ENCODE peak calls at places on chromosomes 7 and 10, in five cellular contexts. S is ovary, B is GM12878, W is suprapubic skin, F is sigmoid colon. O is an unnamed sample.

GRCh38 chr7:94584113-94584512 is 71.8 kb downstream of the SGCE start:
- DNase-seq in W (no peak), B (no peak), F (no peak), S (no peak), O (peak)

GRCh38 chr7:4931932-4932331 is 27.1 kb downstream of the MMD2 start:
- DNase-seq in F (peak), B (no peak), W (no peak), S (no peak), O (no peak)

GRCh38 chr7:147513451-147513850 is 1077.1 kb upstream of the C7orf33 start:
- DNase-seq in S (no peak), F (no peak), B (no peak), W (no peak), O (no peak)

GRCh38 chr7:31100445-31100844 is 48.3 kb downstream of the ADCYAP1R1 start:
- DNase-seq in F (no peak), W (no peak), B (no peak), S (no peak), O (no peak)

GRCh38 chr7:75835688-75836285 is 22.2 kb upstream of the CCL24 start:
- DNase-seq in F (no peak), B (no peak), W (no peak), S (no peak), O (peak)

GRCh38 chr7:98621573-98622482 is 4.7 kb downstream of the NPTX2 start:
- DNase-seq in B (no peak), S (no peak), F (no peak), W (no peak), O (no peak)

GRCh38 chr7:117564080-117564479 is 84.3 kb downstream of the CFTR start:
- DNase-seq in B (no peak), S (no peak), F (no peak), W (no peak), O (no peak)

GRCh38 chr10:96576277-96576980 is 10.4 kb downstream of the TM9SF3 start:
- DNase-seq in W (no peak), F (no peak), S (no peak), B (no peak), O (no peak)

GRCh38 chr7:4911111-4911828 is 27.8 kb upstream of the RADIL start:
- DNase-seq in W (no peak), B (no peak), S (no peak), F (no peak), O (no peak)

GRCh38 chr10:91551856-91552255 is 81.0 kb downstream of the PPP1R3C start:
- DNase-seq in F (no peak), W (no peak), S (peak), B (no peak), O (no peak)

GRCh38 chr10:62394556-62395018 is 20.4 kb downstream of the ZNF365 start:
- DNase-seq in B (no peak), F (no peak), S (no peak), W (no peak), O (no peak)

GRCh38 chr7:43283706-43284105 is 171.3 kb downstream of the HECW1 start:
- DNase-seq in S (no peak), F (no peak), W (no peak), B (no peak), O (no peak)

GRCh38 chr10:67603701-67604100 is 92.3 kb downstream of the CTNNA3 start:
- DNase-seq in W (no peak), F (no peak), S (no peak), B (no peak), O (no peak)

GRCh38 chr10:67603086-67603485 is 92.9 kb downstream of the CTNNA3 start:
- DNase-seq in S (no peak), W (no peak), F (no peak), B (no peak), O (no peak)

GRCh38 chr10:67606572-67606971 is 89.4 kb downstream of the CTNNA3 start:
- DNase-seq in S (no peak), F (no peak), B (no peak), W (no peak), O (no peak)

GRCh38 chr10:67599597-67599996 is 96.4 kb downstream of the CTNNA3 start:
- DNase-seq in W (no peak), F (no peak), S (no peak), B (no peak), O (no peak)

GRCh38 chr10:67602268-67602950 is 93.6 kb downstream of the CTNNA3 start:
- DNase-seq in F (no peak), W (no peak), S (no peak), B (no peak), O (no peak)
- TF ChIP-seq EP300 in F (no peak), W (no peak), S (no peak), B (no peak), O (no peak)

GRCh38 chr7:143321734-143322133 is 5.8 kb downstream of the CLCN1 start:
- DNase-seq in W (no peak), S (no peak), F (no peak), B (no peak), O (peak)
- TF ChIP-seq CTCF in W (no peak), S (no peak), F (no peak), B (peak), O (no peak)

GRCh38 chr10:72098301-72099053 is 10.1 kb upstream of the SPOCK2 start:
- DNase-seq in B (no peak), F (no peak), S (no peak), W (no peak), O (no peak)
- TF ChIP-seq EP300 in B (no peak), F (no peak), S (no peak), W (no peak), O (no peak)

DNA sequence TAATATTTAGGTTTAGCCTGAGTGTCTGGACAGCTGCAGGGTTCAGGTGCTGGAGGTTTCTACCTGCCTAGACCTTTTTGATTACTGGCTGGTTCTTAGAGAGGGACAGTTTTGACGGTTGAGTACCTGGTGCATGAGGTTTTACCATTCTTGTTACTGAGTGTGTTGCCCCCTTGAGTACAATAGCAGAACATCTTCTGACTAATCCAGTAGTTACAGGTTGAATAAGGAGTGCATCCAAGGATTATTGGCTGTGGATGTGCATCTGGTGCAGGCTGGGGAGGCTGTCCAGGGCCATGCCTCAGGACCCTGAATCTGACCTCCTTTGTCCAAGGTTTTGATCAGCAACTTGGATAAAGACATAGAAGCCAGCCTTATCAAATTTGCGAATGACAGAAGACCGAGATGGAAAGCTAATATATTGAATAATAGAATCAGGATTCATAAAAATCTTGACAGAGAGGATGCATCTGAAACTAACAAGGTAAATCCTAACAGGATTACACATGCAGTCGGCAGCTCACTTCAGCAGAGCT is 23.1 kb downstream of the PLPP4 start:
- DNase-seq in F (no peak), S (no peak), B (no peak), W (no peak), O (no peak)
- TF ChIP-seq CTCF in F (no peak), S (no peak), B (no peak), W (no peak), O (no peak)

DNA sequence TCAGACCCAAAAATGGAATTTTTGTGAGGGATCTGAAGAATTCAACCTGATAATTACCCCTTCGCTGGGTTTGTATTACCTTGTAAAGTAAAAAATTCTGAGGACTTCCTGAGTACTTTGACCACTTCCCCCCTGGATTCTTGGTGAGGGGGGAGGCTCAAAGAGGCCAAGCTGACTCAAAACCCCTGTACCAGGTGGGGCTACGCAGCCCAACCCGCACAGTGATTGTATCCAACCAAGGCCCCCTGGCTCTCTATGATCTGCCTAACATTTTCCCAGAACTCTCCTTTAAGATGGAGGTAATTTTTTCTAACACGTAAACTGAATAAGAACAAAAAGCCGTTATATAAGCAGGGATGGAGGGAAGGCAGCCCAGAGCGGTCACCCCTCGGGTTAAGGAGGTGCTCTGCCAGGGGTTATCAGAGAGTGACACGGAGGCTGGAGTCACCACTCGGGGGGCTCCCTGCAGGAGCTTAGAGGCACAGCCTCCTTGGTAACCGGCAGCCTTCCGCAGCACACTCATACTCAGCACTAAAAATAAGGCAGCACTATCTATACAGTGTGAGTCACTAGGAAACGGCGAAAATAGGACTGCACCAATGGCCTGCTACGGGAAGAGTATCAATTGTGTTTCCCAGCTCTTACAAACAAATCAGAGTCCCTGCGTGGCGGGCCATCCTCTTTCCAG is 255.4 kb downstream of the ELMO1 start:
- DNase-seq in S (no peak), F (no peak), B (no peak), W (no peak), O (no peak)
- TF ChIP-seq EP300 in S (no peak), F (no peak), B (no peak), W (no peak), O (no peak)

GRCh38 chr10:11148131-11148530 is 130.5 kb downstream of the CELF2 start:
- DNase-seq in S (no peak), W (no peak), F (no peak), B (no peak), O (no peak)

GRCh38 chr10:11149499-11149898 is 131.8 kb downstream of the CELF2 start:
- DNase-seq in W (no peak), S (peak), F (no peak), B (no peak), O (peak)

GRCh38 chr10:11148638-11149037 is 131.0 kb downstream of the CELF2 start:
- DNase-seq in B (no peak), W (no peak), S (no peak), F (no peak), O (no peak)

GRCh38 chr10:11146402-11147171 is 128.9 kb downstream of the CELF2 start:
- DNase-seq in W (no peak), B (no peak), F (no peak), S (no peak), O (no peak)

GRCh38 chr10:11147723-11148122 is 130.1 kb downstream of the CELF2 start:
- DNase-seq in W (no peak), F (no peak), S (no peak), B (no peak), O (no peak)
- TF ChIP-seq CTCF in W (no peak), F (no peak), S (no peak), B (no peak), O (peak)

GRCh38 chr7:152463714-152464311 is 28.0 kb upstream of the KMT2C start:
- DNase-seq in B (peak), F (peak), W (peak), S (peak), O (peak)
- TF ChIP-seq EP300 in B (peak), F (no peak), W (peak), S (peak), O (peak)

O was measured in upper lobe of left lung.